ENCODE peak calls at places on chromosomes 3 and 15, in six cellular contexts. One of them, this sample, is unnamed.
A peak's percentile ranks its signal among the peaks of the same experiment; 100 is the strongest.

GRCh38 chr3:72255736-72256559 is 471.0 kb upstream of the PROK2 start:
- DNase-seq in activated effector memory CD4-positive, alpha-beta T cell treated with anti-CD3 and anti-CD28 coated beads, Interleukin-2, amount 50 U/mL, for 16 hours: peak; percentile 71
- DNase-seq in Caco-2: no peak
- DNase-seq in fibroblast of the conjunctiva: peak; percentile 23
- DNase-seq in cerebellum: no peak
- DNase-seq in NCI-H187: peak; percentile 16
- DNase-seq in this sample: peak; percentile 53

GRCh38 chr15:78243076-78243475 is 8.7 kb upstream of the ACSBG1 start:
- DNase-seq in Caco-2: no peak
- DNase-seq in activated effector memory CD4-positive, alpha-beta T cell treated with anti-CD3 and anti-CD28 coated beads, Interleukin-2, amount 50 U/mL, for 16 hours: peak; percentile 39
- DNase-seq in NCI-H187: no peak
- DNase-seq in fibroblast of the conjunctiva: no peak
- DNase-seq in cerebellum: no peak
- DNase-seq in this sample: no peak

GRCh38 chr3:150054635-150055034 is 83.9 kb upstream of the PFN2 start:
- DNase-seq in fibroblast of the conjunctiva: no peak
- DNase-seq in cerebellum: no peak
- DNase-seq in Caco-2: no peak
- DNase-seq in activated effector memory CD4-positive, alpha-beta T cell treated with anti-CD3 and anti-CD28 coated beads, Interleukin-2, amount 50 U/mL, for 16 hours: no peak
- DNase-seq in NCI-H187: no peak
- DNase-seq in this sample: no peak

GRCh38 chr3:50050361-50050760 is 38.4 kb upstream of the RBM5 start:
- DNase-seq in activated effector memory CD4-positive, alpha-beta T cell treated with anti-CD3 and anti-CD28 coated beads, Interleukin-2, amount 50 U/mL, for 16 hours: no peak
- DNase-seq in fibroblast of the conjunctiva: peak; percentile 75
- DNase-seq in NCI-H187: no peak
- DNase-seq in cerebellum: no peak
- DNase-seq in Caco-2: no peak
- DNase-seq in this sample: peak; percentile 66

GRCh38 chr15:81911572-81911971 is 134.2 kb downstream of the MEX3B start:
- DNase-seq in cerebellum: no peak
- DNase-seq in Caco-2: no peak
- DNase-seq in fibroblast of the conjunctiva: no peak
- DNase-seq in activated effector memory CD4-positive, alpha-beta T cell treated with anti-CD3 and anti-CD28 coated beads, Interleukin-2, amount 50 U/mL, for 16 hours: no peak
- DNase-seq in NCI-H187: no peak
- DNase-seq in this sample: no peak

GRCh38 chr3:126147932-126148683 is 32.3 kb downstream of the ALDH1L1 start:
- DNase-seq in NCI-H187: no peak
- DNase-seq in fibroblast of the conjunctiva: no peak
- DNase-seq in cerebellum: no peak
- DNase-seq in Caco-2: no peak
- DNase-seq in activated effector memory CD4-positive, alpha-beta T cell treated with anti-CD3 and anti-CD28 coated beads, Interleukin-2, amount 50 U/mL, for 16 hours: no peak
- DNase-seq in this sample: no peak

GRCh38 chr3:46749129-46749528 is 31.5 kb upstream of the PRSS50 start:
- DNase-seq in fibroblast of the conjunctiva: no peak
- DNase-seq in activated effector memory CD4-positive, alpha-beta T cell treated with anti-CD3 and anti-CD28 coated beads, Interleukin-2, amount 50 U/mL, for 16 hours: no peak
- DNase-seq in NCI-H187: no peak
- DNase-seq in cerebellum: no peak
- DNase-seq in Caco-2: no peak
- DNase-seq in this sample: no peak

GRCh38 chr3:41652506-41652905 is 309.4 kb downstream of the ULK4 start:
- DNase-seq in Caco-2: no peak
- DNase-seq in cerebellum: no peak
- DNase-seq in fibroblast of the conjunctiva: no peak
- DNase-seq in NCI-H187: no peak
- DNase-seq in activated effector memory CD4-positive, alpha-beta T cell treated with anti-CD3 and anti-CD28 coated beads, Interleukin-2, amount 50 U/mL, for 16 hours: no peak
- DNase-seq in this sample: no peak

GRCh38 chr3:161969867-161970266 is 473.3 kb downstream of the OTOL1 start:
- DNase-seq in cerebellum: no peak
- DNase-seq in fibroblast of the conjunctiva: no peak
- DNase-seq in activated effector memory CD4-positive, alpha-beta T cell treated with anti-CD3 and anti-CD28 coated beads, Interleukin-2, amount 50 U/mL, for 16 hours: no peak
- DNase-seq in Caco-2: no peak
- DNase-seq in NCI-H187: no peak
- DNase-seq in this sample: no peak

GRCh38 chr3:194879991-194880939 is 194.6 kb downstream of the FAM43A start:
- DNase-seq in cerebellum: peak; percentile 19
- DNase-seq in NCI-H187: no peak
- DNase-seq in fibroblast of the conjunctiva: no peak
- DNase-seq in Caco-2: no peak
- DNase-seq in activated effector memory CD4-positive, alpha-beta T cell treated with anti-CD3 and anti-CD28 coated beads, Interleukin-2, amount 50 U/mL, for 16 hours: no peak
- DNase-seq in this sample: no peak

GRCh38 chr3:63029921-63030320 is 154.7 kb upstream of the CADPS start:
- DNase-seq in cerebellum: no peak
- DNase-seq in Caco-2: no peak
- DNase-seq in fibroblast of the conjunctiva: no peak
- DNase-seq in NCI-H187: no peak
- DNase-seq in activated effector memory CD4-positive, alpha-beta T cell treated with anti-CD3 and anti-CD28 coated beads, Interleukin-2, amount 50 U/mL, for 16 hours: no peak
- DNase-seq in this sample: no peak

GRCh38 chr3:49015072-49015471 is 3.3 kb downstream of the DALRD3 start:
- DNase-seq in fibroblast of the conjunctiva: no peak
- DNase-seq in Caco-2: no peak
- DNase-seq in activated effector memory CD4-positive, alpha-beta T cell treated with anti-CD3 and anti-CD28 coated beads, Interleukin-2, amount 50 U/mL, for 16 hours: no peak
- DNase-seq in cerebellum: no peak
- DNase-seq in NCI-H187: no peak
- DNase-seq in this sample: no peak

GRCh38 chr3:158732856-158733200 is 571 bp upstream of the RARRES1 start:
- DNase-seq in Caco-2: no peak
- DNase-seq in cerebellum: peak; percentile 28
- DNase-seq in activated effector memory CD4-positive, alpha-beta T cell treated with anti-CD3 and anti-CD28 coated beads, Interleukin-2, amount 50 U/mL, for 16 hours: no peak
- DNase-seq in fibroblast of the conjunctiva: no peak
- DNase-seq in NCI-H187: no peak
- DNase-seq in this sample: no peak

GRCh38 chr3:45830121-45830520 is 11.8 kb downstream of the LZTFL1 start:
- DNase-seq in NCI-H187: no peak
- DNase-seq in activated effector memory CD4-positive, alpha-beta T cell treated with anti-CD3 and anti-CD28 coated beads, Interleukin-2, amount 50 U/mL, for 16 hours: no peak
- DNase-seq in fibroblast of the conjunctiva: no peak
- DNase-seq in cerebellum: no peak
- DNase-seq in Caco-2: no peak
- DNase-seq in this sample: no peak

GRCh38 chr15:81050806-81051205 is 50.1 kb downstream of the TLNRD1 start:
- DNase-seq in fibroblast of the conjunctiva: no peak
- DNase-seq in activated effector memory CD4-positive, alpha-beta T cell treated with anti-CD3 and anti-CD28 coated beads, Interleukin-2, amount 50 U/mL, for 16 hours: no peak
- DNase-seq in NCI-H187: no peak
- DNase-seq in cerebellum: peak; percentile 70
- DNase-seq in Caco-2: no peak
- DNase-seq in this sample: no peak

This sample was measured in brain pericyte.